ENCODE peak calls at places on chromosomes 7 and 10, in seven cellular contexts. O is NCI-H510A treated with DMSO at 0.1 percent for 48 hours, L is GM12865, A is ACHN, V is kidney tubule cell, M is psoas muscle, J is iPS DF 19.7. G is an unnamed sample.

GRCh38 chr10:112949875-112950507 is at the start of gene TCF7L2:
- DNase-seq in A (peak; percentile 97), V (peak; percentile 98), L (peak; percentile 64), M (peak; percentile 97), J (peak; percentile 95), O (peak; percentile 97), G (peak; percentile 92)

GRCh38 chr10:28875535-28876208 is 198.4 kb downstream of the BAMBI start:
- DNase-seq in M (no peak), A (no peak), V (peak; percentile 85), L (no peak), O (no peak), J (peak; percentile 38), G (no peak)

GRCh38 chr10:53325073-53325472 is 552.5 kb upstream of the MBL2 start:
- DNase-seq in M (no peak), J (no peak), L (no peak), V (peak; percentile 26), O (no peak), A (no peak), G (no peak)

GRCh38 chr10:99788598-99789259 is 6.3 kb downstream of the ABCC2 start:
- DNase-seq in V (peak; percentile 57), M (no peak), J (no peak), O (no peak), A (no peak), L (no peak), G (peak; percentile 45)

GRCh38 chr7:99386584-99387238 is 12.2 kb downstream of the ARPC1B start:
- DNase-seq in V (peak; percentile 44), J (no peak), M (no peak), O (no peak), A (peak; percentile 70), L (peak; percentile 59), G (no peak)

GRCh38 chr10:100364735-100365391 is 17.8 kb downstream of the SCD start:
- DNase-seq in L (no peak), O (peak; percentile 47), A (peak; percentile 86), V (peak; percentile 94), M (peak; percentile 90), J (no peak), G (peak; percentile 96)

GRCh38 chr7:86911703-86912102 is 147.8 kb downstream of the ELAPOR2 start:
- DNase-seq in L (peak; percentile 9), O (no peak), A (no peak), M (no peak), V (no peak), J (no peak), G (no peak)

GRCh38 chr10:79295593-79295992 is 51.7 kb upstream of the PPIF start:
- DNase-seq in L (no peak), A (no peak), M (no peak), J (no peak), V (peak; percentile 55), O (no peak), G (no peak)

GRCh38 chr7:37304926-37305325 is 143.7 kb downstream of the ELMO1 start:
- DNase-seq in L (no peak), O (no peak), M (no peak), J (no peak), V (no peak), A (no peak), G (no peak)

GRCh38 chr7:17506090-17506489 is 207.6 kb downstream of the AHR start:
- DNase-seq in J (no peak), A (no peak), O (peak; percentile 51), M (no peak), L (peak; percentile 77), V (no peak), G (no peak)

GRCh38 chr10:60162631-60163030 is 227.0 kb downstream of the ANK3 start:
- DNase-seq in V (no peak), L (no peak), J (no peak), A (no peak), O (peak; percentile 8), M (no peak), G (no peak)

GRCh38 chr10:119198438-119198837 is 8.9 kb upstream of the GRK5 start:
- DNase-seq in L (peak; percentile 38), O (no peak), J (no peak), V (no peak), M (no peak), A (no peak), G (no peak)

GRCh38 chr7:107528461-107528860 is 35.3 kb downstream of the COG5 start:
- DNase-seq in L (no peak), O (no peak), A (peak; percentile 61), J (no peak), M (no peak), V (peak; percentile 66), G (no peak)

GRCh38 chr10:35563266-35563891 is 41.8 kb upstream of the GJD4 start:
- DNase-seq in O (peak; percentile 45), M (peak; percentile 66), V (peak; percentile 77), A (peak; percentile 61), J (peak; percentile 28), L (peak; percentile 75), G (peak; percentile 31)

GRCh38 chr10:25017661-25018060 is 1.2 kb downstream of the THNSL1 start:
- DNase-seq in M (no peak), L (no peak), V (no peak), A (no peak), J (no peak), O (no peak), G (no peak)

GRCh38 chr7:4638781-4639575 is 43.1 kb upstream of the FOXK1 start:
- DNase-seq in V (no peak), L (peak; percentile 71), O (no peak), A (no peak), M (no peak), J (no peak), G (no peak)

GRCh38 chr7:158771213-158771817 is 58.0 kb downstream of the ESYT2 start:
- DNase-seq in A (no peak), O (no peak), J (no peak), V (no peak), L (no peak), M (no peak), G (no peak)

GRCh38 chr7:151038951-151039849 is 9.1 kb upstream of the ASIC3 start:
- DNase-seq in M (peak; percentile 78), L (no peak), O (no peak), V (peak; percentile 98), A (peak; percentile 96), J (no peak), G (peak; percentile 40)

GRCh38 chr7:44287488-44288380 is 37.7 kb downstream of the CAMK2B start:
- DNase-seq in M (peak; percentile 28), V (no peak), O (no peak), J (no peak), L (no peak), A (no peak), G (peak; percentile 2)

GRCh38 chr7:134782121-134782623 is 2.7 kb downstream of the CALD1 start:
- DNase-seq in M (no peak), A (no peak), V (no peak), J (no peak), L (peak; percentile 58), O (no peak), G (no peak)

GRCh38 chr7:116632349-116632748 is 39.6 kb upstream of the MET start:
- DNase-seq in J (no peak), M (no peak), V (no peak), A (no peak), O (no peak), L (no peak), G (no peak)

GRCh38 chr7:68317476-68317875 is 1280.8 kb upstream of the AUTS2 start:
- DNase-seq in J (no peak), V (no peak), M (no peak), O (no peak), A (no peak), L (no peak), G (no peak)

GRCh38 chr7:89772276-89772675 is 382.0 kb upstream of the STEAP1 start:
- DNase-seq in M (no peak), J (no peak), A (no peak), O (no peak), L (no peak), V (peak; percentile 43), G (no peak)

GRCh38 chr10:69958232-69958902 is 94.3 kb upstream of the MACROH2A2 start:
- DNase-seq in V (peak; percentile 64), O (peak; percentile 42), M (no peak), L (peak; percentile 61), J (no peak), A (peak; percentile 60), G (no peak)

GRCh38 chr10:88395677-88396076 is 187.4 kb downstream of the RNLS start:
- DNase-seq in A (peak; percentile 42), M (no peak), O (no peak), J (no peak), V (no peak), L (no peak), G (no peak)

GRCh38 chr10:67666416-67667043 is 29.5 kb downstream of the CTNNA3 start:
- DNase-seq in J (no peak), M (no peak), L (peak; percentile 20), V (peak; percentile 24), O (peak; percentile 13), A (peak; percentile 55), G (no peak)

GRCh38 chr10:19862811-19863515 is 46.7 kb downstream of the PLXDC2 start:
- DNase-seq in V (no peak), O (no peak), L (no peak), J (no peak), M (no peak), A (no peak), G (no peak)